ENCODE peak calls at places on chromosome 2, in five cellular contexts. B, Q, N, U and R are unnamed samples. For H3K9me3, the result is how much of the 10 kb centered on the place peaks cover.

GRCh38 chr2:27138111-27138510 is 1.1 kb downstream of the PRR30 start:
- DNase-seq in B (no peak), Q (no peak), N (no peak), U (no peak), R (no peak)

GRCh38 chr2:176827269-176827668 is 385.3 kb upstream of the HNRNPA3 start:
- DNase-seq in B (no peak), Q (no peak), N (no peak), U (no peak), R (no peak)

GRCh38 chr2:179818546-179818945 is 42.9 kb downstream of the ZNF385B start:
- DNase-seq in B (no peak), Q (no peak), N (peak), U (no peak), R (no peak)

GRCh38 chr2:140177081-140177480 is 1396.9 kb upstream of the NXPH2 start:
- DNase-seq in B (no peak), Q (no peak), N (no peak), U (no peak), R (no peak)

GRCh38 chr2:212153923-212154322 is 384.7 kb downstream of the ERBB4 start:
- DNase-seq in B (no peak), Q (no peak), N (no peak), U (no peak), R (no peak)

GRCh38 chr2:20666364-20667150 is at the start of gene GDF7:
- DNase-seq in B (no peak), Q (no peak), N (no peak), U (no peak), R (no peak)

GRCh38 chr2:108169982-108170625 is 69.7 kb upstream of the SULT1C3 start:
- DNase-seq in B (no peak), Q (no peak), N (peak), U (no peak), R (no peak)

GRCh38 chr2:112541315-112542122 is 746 bp upstream of the POLR1B start:
- DNase-seq in B (no peak), Q (no peak), N (peak), U (no peak), R (no peak)

GRCh38 chr2:61770298-61770697 is 83.6 kb downstream of the FAM161A start:
- DNase-seq in B (no peak), Q (no peak), N (no peak), U (peak), R (no peak)

GRCh38 chr2:33496150-33496549 is 19.7 kb downstream of the RASGRP3 start:
- DNase-seq in B (no peak), Q (no peak), N (peak), U (no peak), R (no peak)

GRCh38 chr2:124985210-124985760 is 960.2 kb downstream of the CNTNAP5 start:
- DNase-seq in B (no peak), Q (no peak), N (peak), U (no peak), R (no peak)

GRCh38 chr2:33497177-33497787 is 20.8 kb downstream of the RASGRP3 start:
- DNase-seq in B (no peak), Q (no peak), N (peak), U (no peak), R (no peak)

GRCh38 chr2:238523158-238524110 is 96.7 kb downstream of the ASB1 start:
- DNase-seq in B (peak), Q (no peak), N (peak), U (no peak), R (no peak)

GRCh38 chr2:241774419-241775222 is 2.0 kb upstream of the GAL3ST2 start:
- DNase-seq in B (peak), Q (peak), N (peak), U (peak), R (no peak)

GRCh38 chr2:218397502-218398436 is 1.9 kb upstream of the CTDSP1 start:
- DNase-seq in B (no peak), Q (peak), N (peak), U (peak), R (no peak)

GRCh38 chr2:89848114-89848513 is 1156.6 kb downstream of the RPIA start:
- DNase-seq in B (no peak), Q (no peak), N (no peak), U (no peak), R (no peak)

GRCh38 chr2:89850481-89850880 is 1159.0 kb downstream of the RPIA start:
- DNase-seq in B (no peak), Q (no peak), N (no peak), U (no peak), R (no peak)

GRCh38 chr2:89850881-89851582 is 1159.6 kb downstream of the RPIA start:
- DNase-seq in B (no peak), Q (no peak), N (no peak), U (no peak), R (no peak)

GRCh38 chr2:89849731-89850130 is 1158.3 kb downstream of the RPIA start:
- DNase-seq in B (no peak), Q (no peak), N (no peak), U (no peak), R (no peak)

GRCh38 chr2:89848763-89849162 is 1157.3 kb downstream of the RPIA start:
- DNase-seq in B (no peak), Q (no peak), N (no peak), U (no peak), R (no peak)
- H3K9me3 ChIP-seq in B (under half), Q (under half), N (under half), U (under half), R (under half)

GRCh38 chr2:51969349-51969748 is 937.4 kb upstream of the NRXN1 start:
- DNase-seq in B (no peak), Q (no peak), N (no peak), U (no peak), R (no peak)

GRCh38 chr2:51971136-51971535 is 939.2 kb upstream of the NRXN1 start:
- DNase-seq in B (no peak), Q (no peak), N (no peak), U (no peak), R (no peak)
- H3K9me3 ChIP-seq in B (under half), Q (under half), N (under half), U (under half), R (under half)

GRCh38 chr2:165640232-165640923 is 153.7 kb downstream of the GALNT3 start:
- DNase-seq in B (no peak), Q (no peak), N (no peak), U (no peak), R (no peak)
- H3K9me3 ChIP-seq in B (under half), Q (under half), N (under half), U (under half), R (under half)

GRCh38 chr2:150388289-150388625 is 99.2 kb downstream of the RND3 start:
- DNase-seq in B (no peak), Q (no peak), N (peak), U (no peak), R (no peak)
- H3K9me3 ChIP-seq in B (under half), Q (under half), N (under half), U (under half), R (under half)

GRCh38 chr2:86028763-86029381 is 76.8 kb downstream of the POLR1A start:
- DNase-seq in B (no peak), Q (no peak), N (no peak), U (no peak), R (no peak)
- H3K9me3 ChIP-seq in B (under half), Q (under half), N (under half), U (under half), R (under half)

GRCh38 chr2:22734373-22735045 is 650.5 kb upstream of the KLHL29 start:
- DNase-seq in B (no peak), Q (no peak), N (no peak), U (no peak), R (no peak)

DNA sequence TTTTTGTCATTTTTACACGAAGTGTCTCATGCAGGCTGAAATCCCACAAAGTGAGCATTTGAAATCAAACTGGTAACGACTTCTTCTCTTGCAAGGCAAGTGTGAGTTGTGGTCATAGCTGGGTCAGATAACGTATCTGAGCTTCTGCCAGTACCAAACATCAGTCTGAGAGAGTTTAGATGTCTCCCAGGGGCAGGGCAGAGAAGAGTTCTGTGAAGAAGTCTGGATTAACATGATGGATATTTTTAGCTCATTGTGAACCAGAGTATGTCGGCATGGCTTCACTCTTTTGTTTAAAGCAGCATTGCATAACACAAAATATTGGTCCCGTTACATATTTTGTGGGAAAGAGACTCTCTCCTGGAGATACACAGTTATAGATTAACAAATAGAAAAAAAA is 655.5 kb upstream of the KLHL29 start:
- DNase-seq in B (no peak), Q (no peak), N (no peak), U (no peak), R (no peak)
- H3K9me3 ChIP-seq in B (under half), Q (under half), N (under half), U (under half), R (under half)

GRCh38 chr2:190540048-190540447 is 5.5 kb upstream of the NEMP2 start:
- DNase-seq in B (no peak), Q (no peak), N (no peak), U (no peak), R (no peak)
- H3K9me3 ChIP-seq in B (under half), Q (under half), N (under half), U (under half), R (under half)

DNA sequence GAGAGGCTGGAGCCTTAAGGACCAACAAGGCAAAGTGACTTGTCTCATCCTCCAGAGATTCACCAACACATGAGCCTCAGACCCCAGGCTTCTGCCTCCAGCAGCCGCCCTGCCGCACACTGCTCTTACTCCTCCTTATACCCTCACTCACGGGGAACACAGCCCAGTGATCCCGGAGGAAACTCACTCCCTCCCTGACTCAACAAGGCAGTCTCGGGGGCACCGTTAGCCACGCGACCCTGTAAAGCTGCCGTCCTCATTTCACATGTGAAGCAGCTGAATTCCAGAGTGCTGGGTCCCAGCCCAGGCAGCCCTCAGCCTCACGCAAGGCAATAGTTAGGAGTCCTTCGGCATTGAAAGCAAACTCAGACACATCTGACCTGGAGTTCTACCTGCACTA is 129.7 kb downstream of the TPO start:
- DNase-seq in B (no peak), Q (no peak), N (no peak), U (no peak), R (no peak)
- H3K9me3 ChIP-seq in B (under half), Q (under half), N (under half), U (under half), R (under half)

GRCh38 chr2:223475901-223476300 is 126.3 kb downstream of the SCG2 start:
- DNase-seq in B (no peak), Q (no peak), N (no peak), U (no peak), R (no peak)
- H3K9me3 ChIP-seq in B (under half), Q (under half), N (under half), U (under half), R (under half)